ENCODE peak calls at places on chromosomes 7 and 10, in five cellular contexts. G is HepG2, O is WTC11, R is H1, U is K562. K is an unnamed sample.

GRCh38 chr10:79140083-79140793 is 71.5 kb downstream of the ZMIZ1 start:
- DNase-seq in O (no peak), R (no peak), U (no peak), G (no peak), K (no peak)

GRCh38 chr10:107163086-107163880 is 1.2 kb downstream of the SORCS1 start:
- DNase-seq in G (peak), U (no peak), O (no peak), R (no peak), K (no peak)

GRCh38 chr10:1487288-1487687 is 250.0 kb downstream of the ADARB2 start:
- DNase-seq in R (no peak), U (no peak), G (no peak), O (no peak), K (no peak)

GRCh38 chr7:92133133-92133736 is 1.0 kb downstream of the CYP51A1 start:
- DNase-seq in U (peak), O (no peak), R (no peak), G (no peak), K (no peak)

GRCh38 chr7:106736508-106737201 is 75.7 kb upstream of the CCDC71L start:
- DNase-seq in O (peak), R (no peak), G (peak), U (peak), K (peak)

GRCh38 chr7:138008588-138009349 is 6.9 kb upstream of the CREB3L2 start:
- DNase-seq in U (peak), R (no peak), O (no peak), G (peak), K (no peak)

GRCh38 chr10:101848408-101848807 is 4.8 kb upstream of the KCNIP2 start:
- DNase-seq in U (no peak), O (no peak), G (no peak), R (no peak), K (no peak)

GRCh38 chr7:51366930-51367613 is 50.5 kb upstream of the COBL start:
- DNase-seq in U (peak), O (peak), R (peak), G (peak), K (no peak)

GRCh38 chr7:87876759-87877234 is 504 bp downstream of the DBF4 start:
- DNase-seq in R (no peak), G (peak), O (peak), U (peak), K (no peak)

GRCh38 chr7:128247640-128248194 is 6.6 kb downstream of the LEP start:
- DNase-seq in U (peak), R (no peak), G (no peak), O (no peak), K (no peak)

GRCh38 chr10:3229815-3230214 is 57.2 kb upstream of the PITRM1 start:
- DNase-seq in U (no peak), O (no peak), R (no peak), G (no peak), K (no peak)

GRCh38 chr10:77702166-77702565 is 64.6 kb upstream of the KCNMA1 start:
- DNase-seq in G (no peak), U (no peak), O (no peak), R (no peak), K (no peak)

GRCh38 chr10:27207350-27207749 is 33.2 kb downstream of the ACBD5 start:
- DNase-seq in G (no peak), R (no peak), U (no peak), O (no peak), K (no peak)

GRCh38 chr7:6650086-6650485 is 13.0 kb downstream of the ZNF316 start:
- DNase-seq in U (no peak), G (no peak), O (no peak), R (no peak), K (no peak)

GRCh38 chr7:103576616-103577015 is 130.6 kb upstream of the SLC26A5 start:
- DNase-seq in G (no peak), R (no peak), O (no peak), U (no peak), K (no peak)

GRCh38 chr10:132027423-132027983 is 38.2 kb upstream of the JAKMIP3 start:
- DNase-seq in U (no peak), O (no peak), R (no peak), G (peak), K (no peak)

GRCh38 chr10:100341953-100342626 is 4.9 kb upstream of the SCD start:
- DNase-seq in R (no peak), G (peak), U (peak), O (peak), K (no peak)

GRCh38 chr10:34811968-34812514 is 3.1 kb downstream of the PARD3 start:
- DNase-seq in O (no peak), R (no peak), U (no peak), G (no peak), K (no peak)

GRCh38 chr7:6032167-6032566 is 991 bp downstream of the ANKRD61 start:
- DNase-seq in G (no peak), U (peak), O (no peak), R (no peak), K (no peak)

GRCh38 chr10:75425291-75426079 is 5.9 kb upstream of the LRMDA start:
- DNase-seq in G (no peak), U (no peak), R (no peak), O (no peak), K (no peak)

GRCh38 chr10:57162231-57162630 is 801.2 kb upstream of the ZWINT start:
- DNase-seq in O (no peak), R (no peak), G (no peak), U (no peak), K (no peak)

GRCh38 chr10:5775705-5776104 is 37.5 kb downstream of the GDI2 start:
- DNase-seq in G (no peak), O (no peak), R (no peak), U (no peak), K (no peak)

GRCh38 chr7:25854608-25855497 is 297.1 kb upstream of the NFE2L3 start:
- DNase-seq in U (peak), G (peak), R (peak), O (peak), K (no peak)

GRCh38 chr7:133795061-133795460 is 332.1 kb upstream of the LRGUK start:
- DNase-seq in R (no peak), O (no peak), U (no peak), G (no peak), K (no peak)

GRCh38 chr7:968205-968754 is 7.1 kb downstream of the COX19 start:
- DNase-seq in O (no peak), R (no peak), U (no peak), G (no peak), K (no peak)
- TF ChIP-seq ATF2 in O (no peak), R (no peak), U (no peak), G (no peak), K (no peak)

GRCh38 chr10:103739039-103739764 is 116.2 kb downstream of the SH3PXD2A start:
- DNase-seq in R (no peak), U (no peak), G (no peak), O (no peak), K (no peak)

GRCh38 chr10:103736044-103736443 is 119.3 kb downstream of the SH3PXD2A start:
- DNase-seq in R (no peak), U (no peak), O (no peak), G (no peak), K (no peak)

GRCh38 chr10:103737735-103738367 is 117.5 kb downstream of the SH3PXD2A start:
- DNase-seq in O (no peak), U (no peak), G (no peak), R (no peak), K (no peak)

GRCh38 chr10:103734731-103735130 is 120.6 kb downstream of the SH3PXD2A start:
- DNase-seq in R (no peak), U (no peak), G (no peak), O (no peak), K (no peak)

GRCh38 chr10:103736763-103737162 is 118.6 kb downstream of the SH3PXD2A start:
- DNase-seq in G (peak), O (peak), R (peak), U (peak), K (no peak)
- TF ChIP-seq ATF2 in G (no peak), O (no peak), R (no peak), U (no peak), K (no peak)

GRCh38 chr7:147774461-147774860 is 816.1 kb upstream of the C7orf33 start:
- DNase-seq in U (no peak), R (no peak), O (no peak), G (no peak), K (no peak)

GRCh38 chr7:147775564-147775963 is 815.0 kb upstream of the C7orf33 start:
- DNase-seq in O (no peak), R (no peak), U (no peak), G (no peak), K (no peak)

DNA sequence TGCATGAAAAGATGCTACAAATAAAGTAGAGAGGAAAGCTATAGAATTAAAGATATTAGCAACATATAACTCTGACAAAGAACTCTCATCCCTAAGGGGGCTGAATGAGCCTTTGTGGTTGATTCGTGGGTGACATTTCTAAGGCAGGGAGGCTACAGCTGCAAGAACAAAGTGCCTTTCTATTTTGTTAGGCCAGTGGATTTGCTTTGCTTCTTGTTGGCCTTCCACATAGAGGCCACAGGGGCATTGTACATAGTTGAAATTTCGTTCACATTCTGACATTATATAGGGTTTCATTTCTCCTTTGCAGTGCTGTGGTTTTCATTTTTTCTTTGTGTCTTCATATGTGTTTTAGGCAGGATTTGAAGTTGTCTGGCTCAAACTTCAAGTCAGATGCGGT is 819.2 kb upstream of the C7orf33 start:
- DNase-seq in O (no peak), G (no peak), U (no peak), R (no peak), K (no peak)
- TF ChIP-seq ATF2 in O (no peak), G (no peak), U (no peak), R (no peak), K (no peak)

GRCh38 chr10:43390791-43391190 is 18.2 kb downstream of the HNRNPF start:
- DNase-seq in U (no peak), G (peak), R (no peak), O (no peak), K (no peak)
- TF ChIP-seq ATF2 in U (no peak), G (no peak), R (no peak), O (no peak), K (no peak)

GRCh38 chr7:30450983-30451497 is 27.5 kb downstream of the NOD1 start:
- DNase-seq in O (no peak), U (no peak), G (no peak), R (no peak), K (no peak)

GRCh38 chr7:30447466-30447865 is 31.1 kb downstream of the NOD1 start:
- DNase-seq in U (no peak), G (no peak), R (no peak), O (no peak), K (no peak)

GRCh38 chr7:30450123-30450982 is 28.2 kb downstream of the NOD1 start:
- DNase-seq in O (no peak), R (no peak), G (no peak), U (no peak), K (no peak)

GRCh38 chr7:30446266-30446665 is 32.3 kb downstream of the NOD1 start:
- DNase-seq in R (no peak), G (no peak), O (no peak), U (no peak), K (no peak)

DNA sequence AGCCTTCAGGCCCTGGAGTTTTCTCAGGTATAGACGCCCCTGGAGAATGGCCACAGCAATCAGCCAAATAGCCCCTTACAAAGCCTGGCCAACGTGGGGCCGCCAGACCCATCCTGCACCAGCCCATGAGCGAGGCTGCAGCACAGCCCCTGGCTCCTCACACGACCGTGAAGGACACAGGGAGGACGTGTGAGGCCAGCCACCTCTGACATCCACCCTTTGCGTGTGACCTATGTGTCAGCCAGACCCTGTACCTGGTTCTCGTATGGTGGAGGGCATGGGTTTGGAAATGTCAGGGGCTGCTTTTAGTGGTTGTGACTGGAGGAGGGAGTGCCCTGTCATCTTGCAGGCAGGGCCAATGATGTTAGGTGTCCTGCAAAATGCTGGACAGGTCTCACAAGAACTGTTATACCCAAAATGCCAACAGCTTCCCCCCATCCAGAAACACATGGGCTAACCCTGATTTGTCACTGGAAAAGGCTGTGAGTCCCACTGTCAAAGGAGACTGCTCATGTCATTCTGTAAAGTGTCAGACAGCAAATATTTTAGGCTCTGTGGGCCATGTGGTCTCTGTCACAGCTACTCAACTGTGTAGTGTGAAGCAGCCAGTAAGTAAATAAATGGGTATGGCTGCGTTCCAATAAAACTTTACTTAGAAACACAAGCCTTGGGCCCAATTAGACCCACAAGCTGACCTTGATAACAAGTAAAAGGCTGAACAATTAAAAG is 30.0 kb downstream of the NOD1 start:
- DNase-seq in U (no peak), G (no peak), O (no peak), R (no peak), K (no peak)
- TF ChIP-seq ATF2 in U (no peak), G (no peak), O (no peak), R (no peak), K (no peak)

DNA sequence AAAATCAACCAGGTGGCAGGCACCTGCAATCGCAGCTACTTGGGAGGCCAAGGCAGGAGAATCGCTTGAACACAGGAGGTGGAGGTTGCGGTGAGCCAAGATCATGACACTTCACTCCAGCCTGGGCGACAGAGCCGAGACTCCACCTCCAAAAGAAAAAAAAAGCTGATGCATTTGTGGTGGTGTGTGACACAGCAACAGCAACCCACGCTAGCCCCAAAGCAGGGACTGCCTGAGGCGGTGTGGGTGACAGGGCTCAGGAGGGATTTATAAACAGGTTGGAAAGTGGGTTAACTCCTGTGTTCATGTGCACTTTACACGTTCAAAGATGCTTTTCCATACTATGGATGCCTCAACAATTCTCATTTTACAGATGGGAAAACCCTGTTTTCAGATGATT is 395.9 kb upstream of the PODXL start:
- DNase-seq in U (no peak), O (no peak), G (no peak), R (no peak), K (no peak)
- TF ChIP-seq ATF2 in U (no peak), O (no peak), G (no peak), R (no peak), K (no peak)

GRCh38 chr7:123797673-123798526 is 47.1 kb upstream of the HYAL4 start:
- DNase-seq in O (no peak), G (peak), R (peak), U (peak), K (no peak)
- TF ChIP-seq ATF2 in O (no peak), G (peak), R (no peak), U (no peak), K (no peak)

GRCh38 chr7:102044984-102045673 is 227.7 kb downstream of the CUX1 start:
- DNase-seq in R (no peak), G (no peak), U (no peak), O (no peak), K (no peak)
- TF ChIP-seq ATF2 in R (no peak), G (no peak), U (no peak), O (no peak), K (no peak)